ENCODE peak calls at places on chromosomes 4 and X, in five cellular contexts. H is NT2/D1, I is HepG2, T is H1, K is GM12878. Y is an unnamed sample.

GRCh38 chr4:150176559-150176958 is 98.3 kb downstream of the DCLK2 start:
- DNase-seq in H (no peak), I (no peak), T (no peak), K (no peak), Y (no peak)

GRCh38 chrX:78595901-78596502 is 63.1 kb downstream of the RTL3 start:
- DNase-seq in H (peak; percentile 13), I (no peak), T (peak; percentile 0), K (no peak), Y (no peak)

GRCh38 chrX:41317487-41318208 is 16.3 kb upstream of the DDX3X start:
- DNase-seq in H (no peak), I (no peak), T (no peak), K (no peak), Y (no peak)

GRCh38 chr4:87506974-87507701 is 22.0 kb downstream of the SPARCL1 start:
- DNase-seq in H (no peak), I (no peak), T (no peak), K (no peak), Y (no peak)

GRCh38 chr4:1813231-1813630 is 20.1 kb downstream of the FGFR3 start:
- DNase-seq in H (no peak), I (no peak), T (no peak), K (no peak), Y (no peak)

GRCh38 chrX:56231706-56232105 is 450 bp upstream of the KLF8 start:
- DNase-seq in H (no peak), I (no peak), T (no peak), K (no peak), Y (no peak)

GRCh38 chrX:2176733-2177132 is 324.0 kb downstream of the DHRSX start:
- DNase-seq in H (no peak), I (peak; percentile 82), T (no peak), K (no peak), Y (no peak)

GRCh38 chr4:20528508-20528907 is 171.8 kb upstream of the PACRGL start:
- DNase-seq in H (no peak), I (no peak), T (no peak), K (no peak), Y (no peak)

GRCh38 chr4:106548446-106549044 is 180.0 kb upstream of the GIMD1 start:
- DNase-seq in H (no peak), I (no peak), T (no peak), K (no peak), Y (no peak)

GRCh38 chr4:142473218-142473959 is 372.7 kb downstream of the INPP4B start:
- DNase-seq in H (no peak), I (no peak), T (no peak), K (no peak), Y (no peak)

GRCh38 chr4:154939851-154940250 is 158.8 kb downstream of the RBM46 start:
- DNase-seq in H (no peak), I (no peak), T (no peak), K (no peak), Y (no peak)

GRCh38 chrX:7711167-7711566 is 131.8 kb upstream of the VCX start:
- DNase-seq in H (no peak), I (no peak), T (no peak), K (no peak), Y (no peak)

GRCh38 chr4:169440446-169440845 is 169.7 kb upstream of the SH3RF1 start:
- DNase-seq in H (no peak), I (no peak), T (no peak), K (no peak), Y (no peak)

GRCh38 chrX:141904262-141904661 is 568 bp downstream of the MAGEC1 start:
- DNase-seq in H (no peak), I (no peak), T (no peak), K (no peak), Y (no peak)

GRCh38 chrX:23127586-23127985 is 127.8 kb downstream of the DDX53 start:
- DNase-seq in H (no peak), I (no peak), T (no peak), K (no peak), Y (no peak)

GRCh38 chr4:13543091-13543581 is 1.2 kb downstream of the NKX3-2 start:
- DNase-seq in H (no peak), I (no peak), T (no peak), K (no peak), Y (no peak)

GRCh38 chr4:145481164-145481941 is at the start of gene SMAD1:
- DNase-seq in H (no peak), I (peak; percentile 53), T (no peak), K (no peak), Y (peak; percentile 71)

GRCh38 chr4:36088542-36088941 is 155.8 kb downstream of the ARAP2 start:
- DNase-seq in H (no peak), I (peak; percentile 2), T (no peak), K (no peak), Y (no peak)

GRCh38 chr4:169791527-169792156 is 33.9 kb upstream of the HPF1 start:
- DNase-seq in H (peak; percentile 16), I (peak; percentile 54), T (peak; percentile 17), K (no peak), Y (peak; percentile 72)

GRCh38 chr4:48212165-48212564 is 57.5 kb downstream of the TEC start:
- DNase-seq in H (no peak), I (no peak), T (no peak), K (no peak), Y (no peak)

GRCh38 chr4:18689308-18689915 is 667.9 kb upstream of the LCORL start:
- DNase-seq in H (peak; percentile 81), I (peak; percentile 16), T (no peak), K (no peak), Y (peak; percentile 40)

GRCh38 chr4:32985256-32985655 is 2265.1 kb downstream of the PCDH7 start:
- DNase-seq in H (no peak), I (no peak), T (no peak), K (no peak), Y (no peak)

GRCh38 chr4:67713531-67714247 is 12.7 kb upstream of the UBA6 start:
- DNase-seq in H (no peak), I (no peak), T (no peak), K (no peak), Y (no peak)

GRCh38 chr4:8238061-8238511 is 31.5 kb upstream of the HTRA3 start:
- DNase-seq in H (no peak), I (no peak), T (no peak), K (no peak), Y (no peak)

GRCh38 chrX:22069586-22069985 is 37.5 kb downstream of the PHEX start:
- DNase-seq in H (no peak), I (no peak), T (no peak), K (no peak), Y (no peak)

GRCh38 chr4:169248645-169249044 is 22.1 kb downstream of the SH3RF1 start:
- DNase-seq in H (no peak), I (no peak), T (no peak), K (no peak), Y (no peak)

GRCh38 chrX:103248553-103248952 is 6.4 kb downstream of the TCEAL8 start:
- DNase-seq in H (no peak), I (no peak), T (no peak), K (no peak), Y (no peak)

GRCh38 chrX:19629541-19629940 is 114.2 kb upstream of the MAP3K15 start:
- DNase-seq in H (no peak), I (no peak), T (no peak), K (peak; percentile 40), Y (no peak)

GRCh38 chrX:19630228-19630627 is 114.9 kb upstream of the MAP3K15 start:
- DNase-seq in H (no peak), I (no peak), T (no peak), K (peak; percentile 36), Y (no peak)

GRCh38 chrX:19627533-19627932 is 112.2 kb upstream of the MAP3K15 start:
- DNase-seq in H (no peak), I (no peak), T (no peak), K (no peak), Y (no peak)

GRCh38 chrX:19628006-19628575 is 112.8 kb upstream of the MAP3K15 start:
- DNase-seq in H (no peak), I (no peak), T (no peak), K (no peak), Y (no peak)

DNA sequence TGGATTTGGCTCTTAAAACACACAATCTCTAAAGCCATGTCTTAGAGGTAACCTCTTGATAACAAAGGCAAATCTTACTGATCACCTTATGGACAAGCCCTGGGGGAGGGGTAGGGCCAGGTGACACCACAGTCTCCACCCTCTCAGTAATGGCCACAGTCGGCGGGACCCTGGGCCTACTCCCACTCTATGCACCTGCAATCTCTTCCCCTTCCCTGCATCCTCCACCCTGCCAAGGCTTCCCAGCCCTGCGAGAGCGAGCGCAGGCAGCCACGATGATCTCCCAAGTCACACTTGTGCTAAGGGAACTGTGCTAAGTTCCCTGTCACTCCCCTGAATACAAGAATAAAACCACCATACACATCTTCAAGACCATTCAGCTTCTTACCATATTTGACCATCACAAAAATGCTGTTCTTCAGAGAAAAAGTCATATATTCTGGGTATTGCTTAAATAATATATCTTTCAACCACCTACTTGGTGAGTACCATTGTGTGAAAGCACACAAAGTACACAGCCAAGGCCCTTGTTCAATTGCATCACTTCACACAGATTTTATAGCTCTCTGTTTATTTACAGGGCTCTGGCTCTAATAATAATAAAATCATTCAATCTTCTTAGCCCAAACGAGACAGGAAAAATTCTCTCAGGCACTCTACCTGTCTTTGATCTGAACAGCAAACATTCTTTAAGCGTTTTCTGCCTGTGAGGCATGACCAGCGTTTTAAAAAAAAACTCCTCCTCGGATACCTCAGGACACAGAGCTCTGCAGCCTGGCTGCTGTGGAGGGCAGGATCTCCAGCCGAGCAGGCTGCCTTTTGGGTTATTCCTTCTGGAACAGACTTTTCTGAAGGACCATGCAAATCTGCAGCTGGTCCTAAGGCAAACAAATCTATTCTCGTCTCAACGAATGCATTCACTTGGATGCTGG is 115.7 kb upstream of the MAP3K15 start:
- DNase-seq in H (no peak), I (no peak), T (no peak), K (no peak), Y (no peak)
- TF ChIP-seq SUZ12 in H (no peak), I (no peak), T (no peak), K (no peak), Y (no peak)

GRCh38 chr4:151658959-151659593 is 101.7 kb downstream of the GATB start:
- DNase-seq in H (no peak), I (no peak), T (no peak), K (no peak), Y (no peak)
- TF ChIP-seq SUZ12 in H (no peak), I (no peak), T (no peak), K (no peak), Y (no peak)

DNA sequence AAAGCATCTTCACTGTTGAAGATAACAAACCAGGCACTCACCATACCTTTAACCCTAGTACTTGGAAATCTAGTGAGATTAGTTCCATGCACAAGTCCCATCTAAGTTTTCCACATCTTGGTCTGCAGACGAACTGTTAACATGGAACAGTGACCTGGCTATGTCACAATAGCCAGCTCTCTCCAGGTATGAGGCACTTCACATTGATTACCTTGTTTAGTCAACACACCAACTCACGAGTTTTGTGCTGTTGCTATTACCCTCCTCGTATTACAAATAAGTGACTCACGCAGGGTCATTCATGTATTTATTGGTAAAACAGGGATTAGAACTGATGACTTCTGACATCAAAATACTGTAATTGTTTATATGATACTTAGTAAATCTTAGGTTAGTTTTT is 36.4 kb upstream of the FRAS1 start:
- DNase-seq in H (no peak), I (peak; percentile 36), T (no peak), K (no peak), Y (no peak)
- TF ChIP-seq SUZ12 in H (no peak), I (no peak), T (no peak), K (no peak), Y (no peak)

GRCh38 chrX:86137071-86137470 is 11.2 kb upstream of the DACH2 start:
- DNase-seq in H (no peak), I (no peak), T (no peak), K (no peak), Y (no peak)

GRCh38 chrX:86133761-86134160 is 14.5 kb upstream of the DACH2 start:
- DNase-seq in H (no peak), I (no peak), T (no peak), K (no peak), Y (no peak)
- TF ChIP-seq SUZ12 in H (no peak), I (no peak), T (no peak), K (no peak), Y (no peak)

Y was measured in HEK293T.